ENCODE peak calls at places on chromosome 2, in four cellular contexts. Z is body of pancreas, F is tibial artery, Y is adrenal gland. S is an unnamed sample.
A peak's percentile ranks its signal among the peaks of the same experiment; 100 is the strongest.

GRCh38 chr2:145769053-145769716 is 1249.3 kb upstream of the ZEB2 start:
- DNase-seq in Z (no peak), F (no peak), Y (no peak), S (no peak)

GRCh38 chr2:96091711-96092579 is 24.4 kb downstream of the ADRA2B start:
- DNase-seq in Z (peak; percentile 35), F (no peak), Y (peak; percentile 9), S (peak; percentile 20)

GRCh38 chr2:158414538-158414937 is 42.0 kb downstream of the CCDC148 start:
- DNase-seq in Z (no peak), F (no peak), Y (no peak), S (no peak)

GRCh38 chr2:25063876-25064660 is 22.2 kb downstream of the EFR3B start:
- DNase-seq in Z (no peak), F (no peak), Y (no peak), S (no peak)

GRCh38 chr2:96687266-96687665 is 44.7 kb downstream of the FER1L5 start:
- DNase-seq in Z (no peak), F (peak; percentile 39), Y (no peak), S (no peak)

GRCh38 chr2:166651080-166651675 is 157.1 kb upstream of the SCN7A start:
- DNase-seq in Z (no peak), F (no peak), Y (no peak), S (no peak)

GRCh38 chr2:119245841-119246230 is 22.2 kb downstream of the STEAP3 start:
- DNase-seq in Z (no peak), F (no peak), Y (no peak), S (no peak)

GRCh38 chr2:218582085-218582484 is 13.4 kb downstream of the CNOT9 start:
- DNase-seq in Z (no peak), F (no peak), Y (no peak), S (no peak)

GRCh38 chr2:9473308-9473984 is 905 bp upstream of the IAH1 start:
- DNase-seq in Z (peak; percentile 44), F (no peak), Y (no peak), S (no peak)

GRCh38 chr2:1787799-1788477 is 43.6 kb upstream of the PXDN start:
- DNase-seq in Z (no peak), F (peak; percentile 27), Y (no peak), S (no peak)

GRCh38 chr2:196544906-196545433 is 94.5 kb upstream of the CCDC150 start:
- DNase-seq in Z (no peak), F (no peak), Y (no peak), S (no peak)

GRCh38 chr2:238868067-238868524 is 20.2 kb downstream of the TWIST2 start:
- DNase-seq in Z (no peak), F (peak; percentile 87), Y (no peak), S (no peak)

GRCh38 chr2:68734688-68735525 is at the start of gene ARHGAP25:
- DNase-seq in Z (no peak), F (no peak), Y (peak; percentile 21), S (no peak)

GRCh38 chr2:86372133-86372532 is 34.7 kb upstream of the REEP1 start:
- DNase-seq in Z (no peak), F (no peak), Y (no peak), S (no peak)

GRCh38 chr2:180040146-180040925 is 33.2 kb upstream of the CWC22 start:
- DNase-seq in Z (no peak), F (no peak), Y (no peak), S (no peak)

GRCh38 chr2:158269143-158269542 is 167.5 kb downstream of the UPP2 start:
- DNase-seq in Z (peak; percentile 16), F (no peak), Y (no peak), S (no peak)

GRCh38 chr2:49834433-49834832 is 680.1 kb upstream of the FSHR start:
- DNase-seq in Z (no peak), F (no peak), Y (no peak), S (no peak)

GRCh38 chr2:150374562-150374961 is 112.9 kb downstream of the RND3 start:
- DNase-seq in Z (no peak), F (no peak), Y (no peak), S (no peak)

GRCh38 chr2:170324640-170325046 is 146.7 kb downstream of the MYO3B start:
- DNase-seq in Z (peak; percentile 14), F (no peak), Y (peak; percentile 32), S (no peak)

DNA sequence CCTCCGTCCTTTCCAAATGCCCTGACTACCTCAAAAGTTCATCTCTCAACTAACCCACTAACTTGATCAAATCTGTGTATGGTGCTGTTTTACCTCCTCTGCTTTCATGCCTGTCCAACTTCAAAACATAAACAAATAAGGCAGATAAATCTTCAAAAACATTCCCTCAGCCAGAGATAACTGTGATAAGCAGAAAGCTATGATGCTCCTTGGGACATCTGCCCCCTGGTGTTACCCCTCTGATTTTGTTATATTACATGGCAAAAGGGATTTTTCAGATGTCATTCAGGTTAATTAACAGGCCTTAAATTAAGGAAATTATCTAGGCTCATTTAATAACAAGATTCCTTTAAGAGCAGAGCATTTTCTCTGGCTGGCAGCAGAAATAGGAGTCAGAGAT is 810.8 kb upstream of the CHAC2 start:
- DNase-seq in Z (no peak), F (no peak), Y (no peak), S (no peak)
- TF ChIP-seq CTCF in Z (no peak), F (no peak), Y (no peak), S (no peak)

GRCh38 chr2:8395718-8396117 is 286.1 kb upstream of the ID2 start:
- DNase-seq in Z (no peak), F (no peak), Y (no peak), S (no peak)
- H3K4me3 ChIP-seq in Z (no peak overlapping the region), F (no peak overlapping the region), Y (no peak overlapping the region), S (no peak overlapping the region)

GRCh38 chr2:176105078-176105726 is 1.9 kb upstream of the HOXD11 start:
- DNase-seq in Z (no peak), F (no peak), Y (no peak), S (no peak)
- H3K27ac ChIP-seq in Z (no peak overlapping the region), F (no peak overlapping the region), Y (no peak overlapping the region), S (no peak overlapping the region)

GRCh38 chr2:197805598-197806316 is 1.4 kb downstream of the PLCL1 start:
- DNase-seq in Z (no peak), F (no peak), Y (no peak), S (no peak)
- TF ChIP-seq CTCF in Z (no peak), F (no peak), Y (no peak), S (no peak)

DNA sequence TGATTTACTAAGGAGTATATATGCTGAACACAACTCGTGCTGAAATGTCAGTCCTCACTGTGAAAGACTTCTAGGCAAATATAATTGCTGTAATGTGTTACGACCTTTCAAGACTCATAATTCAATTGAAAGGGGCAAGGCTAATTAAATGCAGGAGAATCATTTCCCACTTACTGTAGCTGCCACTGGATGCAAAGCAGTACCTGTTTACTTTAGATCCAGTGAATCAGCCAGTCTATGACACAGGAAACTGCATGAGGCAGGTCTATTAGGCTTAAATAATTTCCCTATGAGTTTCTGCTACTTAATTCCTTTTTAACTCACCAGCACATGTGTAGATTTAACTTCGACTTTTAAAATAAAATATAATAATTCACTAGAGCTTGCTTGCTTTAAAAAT is 125.6 kb downstream of the CTNNA2 start:
- DNase-seq in Z (no peak), F (no peak), Y (no peak), S (no peak)
- H3K4me3 ChIP-seq in Z (no peak overlapping the region), F (no peak overlapping the region), Y (no peak overlapping the region), S (no peak overlapping the region)

DNA sequence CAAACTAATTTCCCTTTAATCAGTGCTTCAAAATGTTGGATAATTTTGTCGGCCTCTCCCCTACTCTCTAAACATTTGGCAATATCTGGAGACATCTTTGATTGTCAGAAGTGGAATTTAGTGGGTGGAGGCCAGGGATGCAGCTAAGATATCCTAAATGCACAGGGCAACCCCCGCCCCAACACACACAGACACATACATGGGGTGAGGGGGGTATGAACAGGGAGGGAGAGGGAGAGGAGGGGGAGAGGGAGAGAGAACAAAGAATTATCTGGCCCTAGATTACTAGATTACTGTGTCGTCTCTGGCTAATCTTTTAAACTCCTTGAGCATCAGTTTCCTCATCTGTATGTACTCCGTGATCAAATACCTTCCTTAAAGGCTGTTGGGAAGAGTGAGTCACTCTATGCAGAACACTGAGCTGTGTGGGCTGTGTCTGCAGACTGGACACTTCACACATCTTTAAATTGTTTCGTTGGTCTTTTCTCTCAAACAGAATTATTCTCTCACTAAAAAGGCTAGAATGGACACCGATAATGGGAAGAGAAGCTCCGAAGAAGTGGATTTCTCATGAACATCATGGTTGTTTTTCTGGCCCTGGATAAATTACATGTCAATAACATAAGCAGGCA is 2.9 kb downstream of the RNF149 start:
- DNase-seq in Z (no peak), F (no peak), Y (no peak), S (no peak)
- H3K27ac ChIP-seq in Z (peak overlapping the region; percentile 93), F (peak overlapping the region; percentile 24), Y (peak overlapping the region; percentile 93), S (peak overlapping the region; percentile 96)

DNA sequence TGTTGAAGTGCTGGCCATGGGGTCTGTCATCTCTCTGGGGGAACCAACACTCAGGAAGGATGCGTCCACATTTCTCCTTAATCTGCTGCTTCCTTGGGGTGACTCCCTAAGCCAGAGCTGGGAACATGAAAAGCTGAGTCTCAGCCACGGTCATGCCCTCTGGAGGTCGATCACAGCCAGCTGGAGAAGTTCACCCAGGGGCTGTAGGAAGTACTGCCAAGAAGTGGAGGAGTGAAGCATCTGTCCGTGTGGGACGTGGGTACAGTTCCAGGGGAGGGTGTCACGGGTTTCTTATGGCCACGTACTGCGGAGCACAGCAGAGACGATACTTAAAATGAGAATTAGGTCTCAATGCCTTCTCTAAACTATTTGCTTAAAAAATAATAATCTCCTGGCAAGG is 42.4 kb upstream of the IGFBP2 start:
- DNase-seq in Z (peak; percentile 51), F (no peak), Y (peak; percentile 38), S (no peak)
- TF ChIP-seq CTCF in Z (no peak), F (no peak), Y (no peak), S (no peak)

GRCh38 chr2:40540026-40540425 is 88.1 kb upstream of the SLC8A1 start:
- DNase-seq in Z (no peak), F (no peak), Y (no peak), S (no peak)
- H3K4me3 ChIP-seq in Z (no peak overlapping the region), F (no peak overlapping the region), Y (no peak overlapping the region), S (no peak overlapping the region)

S was measured in left lung.